ENCODE peak calls at places on chromosomes 5 and 9, in five cellular contexts. One of them, this sample, is unnamed.

GRCh38 chr5:36897616-36898015 is 21.0 kb downstream of the NIPBL start:
- DNase-seq in NCI-H345: no peak
- DNase-seq in SIG-M5: no peak
- DNase-seq in SK-N-SH: no peak
- DNase-seq in BE2C: no peak
- DNase-seq in this sample: no peak

GRCh38 chr9:130299785-130300615 is 34.4 kb downstream of the HMCN2 start:
- DNase-seq in SK-N-SH: no peak
- DNase-seq in BE2C: no peak
- DNase-seq in SIG-M5: no peak
- DNase-seq in NCI-H345: no peak
- DNase-seq in this sample: no peak

GRCh38 chr9:78695521-78695920 is 398.6 kb downstream of the PSAT1 start:
- DNase-seq in NCI-H345: peak; percentile 91
- DNase-seq in SK-N-SH: no peak
- DNase-seq in BE2C: no peak
- DNase-seq in SIG-M5: no peak
- DNase-seq in this sample: no peak

GRCh38 chr5:10034008-10034407 is 215.7 kb downstream of the ATPSCKMT start:
- DNase-seq in BE2C: peak; percentile 84
- DNase-seq in NCI-H345: peak; percentile 84
- DNase-seq in SIG-M5: no peak
- DNase-seq in SK-N-SH: no peak
- DNase-seq in this sample: no peak

GRCh38 chr9:121634800-121635261 is 16.6 kb upstream of the DAB2IP start:
- DNase-seq in NCI-H345: no peak
- DNase-seq in SIG-M5: no peak
- DNase-seq in BE2C: peak; percentile 53
- DNase-seq in SK-N-SH: peak; percentile 86
- DNase-seq in this sample: peak; percentile 46

GRCh38 chr5:162683280-162683679 is 615.7 kb downstream of the GABRG2 start:
- DNase-seq in SIG-M5: no peak
- DNase-seq in NCI-H345: no peak
- DNase-seq in BE2C: no peak
- DNase-seq in SK-N-SH: no peak
- DNase-seq in this sample: peak; percentile 1

GRCh38 chr5:82147860-82148573 is 130.1 kb downstream of the RPS23 start:
- DNase-seq in NCI-H345: no peak
- DNase-seq in SIG-M5: no peak
- DNase-seq in SK-N-SH: no peak
- DNase-seq in BE2C: no peak
- DNase-seq in this sample: no peak

GRCh38 chr5:125882061-125882460 is 541.1 kb upstream of the GRAMD2B start:
- DNase-seq in BE2C: no peak
- DNase-seq in SIG-M5: no peak
- DNase-seq in NCI-H345: no peak
- DNase-seq in SK-N-SH: no peak
- DNase-seq in this sample: no peak

GRCh38 chr5:180172447-180173197 is 36.4 kb downstream of the RASGEF1C start:
- DNase-seq in SK-N-SH: peak; percentile 82
- DNase-seq in NCI-H345: peak; percentile 85
- DNase-seq in BE2C: peak; percentile 84
- DNase-seq in SIG-M5: no peak
- DNase-seq in this sample: no peak

This sample was measured in A549.